ENCODE peak calls at places on chromosomes 3 and 15, in seven cellular contexts. One of them, this sample, is unnamed.

GRCh38 chr3:108131105-108131794 is 40.4 kb upstream of the CD47 start:
- DNase-seq in H1: no peak
- DNase-seq in neuronal stem cell: no peak
- DNase-seq in H9: no peak
- DNase-seq in mesendoderm: no peak
- DNase-seq in trophoblast cell: peak; percentile 80
- DNase-seq in IMR-90: peak; percentile 96
- DNase-seq in this sample: peak; percentile 93

GRCh38 chr3:73874596-73874995 is 249.9 kb upstream of the PDZRN3 start:
- DNase-seq in H9: no peak
- DNase-seq in H1: no peak
- DNase-seq in trophoblast cell: no peak
- DNase-seq in mesendoderm: no peak
- DNase-seq in IMR-90: no peak
- DNase-seq in neuronal stem cell: no peak
- DNase-seq in this sample: no peak

GRCh38 chr3:108393128-108393900 is 97.0 kb downstream of the HHLA2 start:
- DNase-seq in neuronal stem cell: no peak
- DNase-seq in H9: no peak
- DNase-seq in H1: no peak
- DNase-seq in trophoblast cell: no peak
- DNase-seq in mesendoderm: no peak
- DNase-seq in IMR-90: no peak
- DNase-seq in this sample: no peak

GRCh38 chr3:32056559-32057290 is 49.7 kb upstream of the GPD1L start:
- DNase-seq in IMR-90: no peak
- DNase-seq in H9: no peak
- DNase-seq in H1: no peak
- DNase-seq in trophoblast cell: peak; percentile 62
- DNase-seq in mesendoderm: peak; percentile 47
- DNase-seq in neuronal stem cell: no peak
- DNase-seq in this sample: no peak

GRCh38 chr3:22269827-22270226 is 518.8 kb upstream of the ZNF385D start:
- DNase-seq in mesendoderm: no peak
- DNase-seq in neuronal stem cell: no peak
- DNase-seq in IMR-90: no peak
- DNase-seq in trophoblast cell: no peak
- DNase-seq in H1: no peak
- DNase-seq in H9: no peak
- DNase-seq in this sample: peak; percentile 42

GRCh38 chr3:154791611-154792010 is 288.5 kb upstream of the MME start:
- DNase-seq in mesendoderm: no peak
- DNase-seq in H1: no peak
- DNase-seq in H9: no peak
- DNase-seq in trophoblast cell: no peak
- DNase-seq in IMR-90: no peak
- DNase-seq in neuronal stem cell: no peak
- DNase-seq in this sample: no peak

GRCh38 chr3:142152349-142152748 is 3.0 kb upstream of the TFDP2 start:
- DNase-seq in H1: no peak
- DNase-seq in IMR-90: no peak
- DNase-seq in mesendoderm: peak; percentile 31
- DNase-seq in H9: peak; percentile 39
- DNase-seq in trophoblast cell: peak; percentile 14
- DNase-seq in neuronal stem cell: no peak
- DNase-seq in this sample: no peak

GRCh38 chr3:39177708-39178332 is 14.6 kb downstream of the XIRP1 start:
- DNase-seq in trophoblast cell: peak; percentile 95
- DNase-seq in mesendoderm: peak; percentile 94
- DNase-seq in IMR-90: peak; percentile 97
- DNase-seq in H1: no peak
- DNase-seq in neuronal stem cell: no peak
- DNase-seq in H9: peak; percentile 90
- DNase-seq in this sample: peak; percentile 99

GRCh38 chr15:27454281-27455060 is 483.5 kb downstream of the GABRG3 start:
- DNase-seq in trophoblast cell: no peak
- DNase-seq in mesendoderm: no peak
- DNase-seq in neuronal stem cell: no peak
- DNase-seq in H9: no peak
- DNase-seq in IMR-90: peak; percentile 54
- DNase-seq in H1: no peak
- DNase-seq in this sample: no peak

GRCh38 chr15:45186771-45187577 is 792 bp downstream of the SHF start:
- DNase-seq in neuronal stem cell: no peak
- DNase-seq in mesendoderm: peak; percentile 48
- DNase-seq in IMR-90: no peak
- DNase-seq in H1: no peak
- DNase-seq in H9: peak; percentile 47
- DNase-seq in trophoblast cell: peak; percentile 26
- DNase-seq in this sample: no peak

GRCh38 chr3:178677961-178678360 is 141.7 kb downstream of the KCNMB2 start:
- DNase-seq in neuronal stem cell: no peak
- DNase-seq in mesendoderm: no peak
- DNase-seq in IMR-90: no peak
- DNase-seq in trophoblast cell: no peak
- DNase-seq in H1: no peak
- DNase-seq in H9: no peak
- DNase-seq in this sample: no peak

GRCh38 chr3:105812194-105812586 is 56.6 kb downstream of the CBLB start:
- DNase-seq in neuronal stem cell: no peak
- DNase-seq in trophoblast cell: peak; percentile 67
- DNase-seq in mesendoderm: no peak
- DNase-seq in IMR-90: peak; percentile 74
- DNase-seq in H9: no peak
- DNase-seq in H1: no peak
- DNase-seq in this sample: peak; percentile 60

GRCh38 chr3:43512749-43513404 is 108.9 kb downstream of the ANO10 start:
- DNase-seq in neuronal stem cell: no peak
- DNase-seq in H9: no peak
- DNase-seq in trophoblast cell: no peak
- DNase-seq in mesendoderm: no peak
- DNase-seq in H1: no peak
- DNase-seq in IMR-90: peak; percentile 81
- DNase-seq in this sample: peak; percentile 83

GRCh38 chr3:9069971-9070370 is 106.7 kb upstream of the RAD18 start:
- DNase-seq in H1: no peak
- DNase-seq in neuronal stem cell: no peak
- DNase-seq in mesendoderm: no peak
- DNase-seq in H9: no peak
- DNase-seq in IMR-90: no peak
- DNase-seq in trophoblast cell: no peak
- DNase-seq in this sample: no peak
- H3K4ac ChIP-seq in H1: no peak overlapping the region
- H3K4ac ChIP-seq in neuronal stem cell: no peak overlapping the region
- H3K4ac ChIP-seq in mesendoderm: no peak overlapping the region
- H3K4ac ChIP-seq in H9: no peak overlapping the region
- H3K4ac ChIP-seq in IMR-90: no peak overlapping the region
- H3K4ac ChIP-seq in trophoblast cell: no peak overlapping the region
- H3K4ac ChIP-seq in this sample: no peak overlapping the region

DNA sequence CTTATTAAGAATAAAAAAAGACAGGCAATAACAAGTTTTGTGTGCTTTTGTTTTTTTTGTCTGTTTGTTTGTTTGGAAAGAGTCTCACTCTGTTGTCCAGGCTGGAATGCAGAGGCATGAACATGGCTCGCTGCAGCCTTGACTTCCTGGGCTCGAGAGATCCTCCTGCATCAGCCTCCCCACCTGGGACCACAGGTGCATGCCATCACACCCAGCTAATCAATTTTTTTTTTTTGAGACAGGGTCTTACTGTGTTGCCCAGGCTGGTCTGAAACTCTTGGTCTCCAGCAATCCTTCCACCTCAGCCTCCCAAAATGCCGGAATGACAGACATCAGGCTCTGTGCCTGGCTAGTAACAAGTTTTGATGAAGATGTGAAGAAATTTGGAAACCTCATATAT is 73.1 kb upstream of the GCNT3 start:
- DNase-seq in H1: no peak
- DNase-seq in neuronal stem cell: no peak
- DNase-seq in H9: no peak
- DNase-seq in IMR-90: no peak
- DNase-seq in mesendoderm: no peak
- DNase-seq in trophoblast cell: no peak
- DNase-seq in this sample: no peak
- H3K23ac ChIP-seq in H1: no peak overlapping the region
- H3K23ac ChIP-seq in neuronal stem cell: no peak overlapping the region
- H3K23ac ChIP-seq in H9: no peak overlapping the region
- H3K23ac ChIP-seq in IMR-90: no peak overlapping the region
- H3K23ac ChIP-seq in mesendoderm: no peak overlapping the region
- H3K23ac ChIP-seq in trophoblast cell: no peak overlapping the region
- H3K23ac ChIP-seq in this sample: no peak overlapping the region

DNA sequence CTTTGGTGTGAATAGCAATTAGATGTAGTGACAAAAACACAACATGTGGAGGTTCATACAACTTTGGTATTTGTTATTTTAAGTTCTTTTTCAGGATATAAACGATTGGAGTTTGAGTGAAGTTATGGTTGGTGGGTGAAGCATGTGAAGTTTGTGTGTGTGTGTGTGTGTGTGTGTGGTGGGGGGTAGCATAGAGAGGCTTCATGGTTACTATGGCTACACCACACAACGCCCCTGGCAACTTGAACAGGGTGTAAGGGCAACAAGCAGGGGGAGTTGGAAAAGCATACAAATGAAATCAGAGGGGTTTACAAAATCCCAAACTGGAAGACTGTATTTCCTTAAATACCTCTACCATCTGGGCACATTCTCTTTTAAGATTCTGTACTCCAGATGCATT is 207.5 kb downstream of the SV2B start:
- DNase-seq in H1: no peak
- DNase-seq in neuronal stem cell: no peak
- DNase-seq in trophoblast cell: no peak
- DNase-seq in IMR-90: no peak
- DNase-seq in H9: no peak
- DNase-seq in mesendoderm: peak; percentile 19
- DNase-seq in this sample: no peak
- H3K27me3 ChIP-seq in H1: no peaks in the 10 kb centered on the region
- H3K27me3 ChIP-seq in neuronal stem cell: no peaks in the 10 kb centered on the region
- H3K27me3 ChIP-seq in trophoblast cell: no peaks in the 10 kb centered on the region
- H3K27me3 ChIP-seq in IMR-90: peaks cover 25% of the 10 kb centered on the region
- H3K27me3 ChIP-seq in H9: no peaks in the 10 kb centered on the region
- H3K27me3 ChIP-seq in mesendoderm: no peaks in the 10 kb centered on the region
- H3K27me3 ChIP-seq in this sample: peaks cover 65% of the 10 kb centered on the region

DNA sequence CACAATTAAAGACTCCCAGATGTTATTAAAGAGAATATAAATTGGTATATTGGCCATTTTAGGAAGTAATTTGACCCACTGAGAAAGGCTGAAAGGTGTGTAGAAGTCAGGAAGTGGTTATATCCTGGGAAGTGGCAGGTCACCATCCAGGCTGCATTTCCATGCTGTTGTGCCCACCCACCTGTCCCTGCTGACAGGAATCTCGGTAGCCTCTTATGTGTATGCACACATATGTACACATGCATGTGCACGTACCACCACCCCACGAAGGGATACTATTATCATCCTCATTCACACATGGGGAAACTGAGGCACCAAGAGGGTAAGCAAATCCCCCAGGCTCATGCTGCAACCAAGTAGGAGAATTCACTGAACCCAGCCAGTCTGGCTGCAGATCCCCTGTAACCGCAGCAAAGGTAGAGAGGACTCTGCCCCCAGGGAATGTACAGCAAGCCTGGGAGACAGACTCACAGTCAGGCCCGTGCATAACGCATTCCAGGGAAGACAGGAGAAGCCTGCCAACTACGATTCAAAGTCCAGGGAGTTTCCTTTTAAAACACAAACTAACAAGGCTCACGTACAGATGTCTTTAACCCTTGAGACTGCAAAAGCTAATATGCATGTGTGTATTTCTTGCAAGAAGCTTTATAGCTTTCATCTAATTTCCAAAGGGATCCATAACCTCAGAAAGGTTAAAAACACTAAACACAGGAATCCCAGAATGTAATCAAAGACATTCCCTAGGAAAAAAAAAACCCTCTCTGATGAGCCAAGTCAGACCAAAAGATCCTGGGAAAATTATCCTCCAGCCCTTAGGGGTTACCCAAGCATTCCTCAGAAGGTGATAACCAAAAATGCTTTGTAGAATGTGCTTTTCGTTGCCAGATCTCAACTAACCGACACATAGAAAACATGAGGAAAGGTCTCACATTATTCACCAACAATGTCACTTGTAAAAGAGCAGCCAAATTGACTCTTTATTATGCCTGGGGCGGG is 129.6 kb downstream of the ADAMTS17 start:
- DNase-seq in mesendoderm: peak; percentile 53
- DNase-seq in neuronal stem cell: no peak
- DNase-seq in IMR-90: no peak
- DNase-seq in trophoblast cell: peak; percentile 11
- DNase-seq in H9: no peak
- DNase-seq in H1: no peak
- DNase-seq in this sample: peak; percentile 0
- H3K4ac ChIP-seq in mesendoderm: no peak overlapping the region
- H3K4ac ChIP-seq in neuronal stem cell: no peak overlapping the region
- H3K4ac ChIP-seq in IMR-90: no peak overlapping the region
- H3K4ac ChIP-seq in trophoblast cell: no peak overlapping the region
- H3K4ac ChIP-seq in H9: no peak overlapping the region
- H3K4ac ChIP-seq in H1: no peak overlapping the region
- H3K4ac ChIP-seq in this sample: no peak overlapping the region

DNA sequence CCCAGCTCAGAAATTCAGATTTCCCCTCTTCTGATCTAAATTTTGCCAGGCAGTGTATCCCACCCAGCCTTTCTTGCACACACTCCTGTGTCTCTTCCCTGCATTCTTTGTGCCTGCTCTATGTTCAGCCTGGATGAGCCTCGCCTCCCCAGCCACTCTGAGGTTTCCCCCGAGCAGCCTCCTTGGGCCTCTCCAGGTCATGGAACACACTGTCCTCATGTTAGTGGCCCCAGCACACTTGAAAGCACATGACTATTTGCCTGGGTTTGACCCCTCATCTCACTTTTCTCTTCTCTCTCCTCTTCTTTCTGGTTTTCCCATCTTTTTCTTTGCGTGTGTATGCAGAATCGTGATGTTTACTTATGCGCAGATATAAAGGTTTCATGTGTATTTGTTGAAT is 3.1 kb downstream of the THSD4 start:
- DNase-seq in neuronal stem cell: no peak
- DNase-seq in H1: no peak
- DNase-seq in H9: no peak
- DNase-seq in mesendoderm: no peak
- DNase-seq in IMR-90: no peak
- DNase-seq in trophoblast cell: no peak
- DNase-seq in this sample: no peak
- H3K23ac ChIP-seq in neuronal stem cell: no peak overlapping the region
- H3K23ac ChIP-seq in H1: no peak overlapping the region
- H3K23ac ChIP-seq in H9: no peak overlapping the region
- H3K23ac ChIP-seq in mesendoderm: no peak overlapping the region
- H3K23ac ChIP-seq in IMR-90: peak overlapping the region; percentile 18
- H3K23ac ChIP-seq in trophoblast cell: no peak overlapping the region
- H3K23ac ChIP-seq in this sample: no peak overlapping the region